ENCODE peak calls at places on chromosomes 3 and 15, in seven cellular contexts. A is ovary, I is HCT116, O is sigmoid colon, M is right lobe of liver, U is heart left ventricle, E is breast epithelium. L is an unnamed sample.

GRCh38 chr15:68354923-68355322 is 77.0 kb downstream of the ITGA11 start:
- DNase-seq in A (no peak), I (peak; percentile 64), O (no peak), M (no peak), U (no peak), E (no peak), L (no peak)

GRCh38 chr15:69826818-69827174 is 270.9 kb downstream of the TLE3 start:
- DNase-seq in A (no peak), I (no peak), O (no peak), M (no peak), U (no peak), E (no peak), L (no peak)

GRCh38 chr15:70556804-70557203 is 206.6 kb downstream of the UACA start:
- DNase-seq in A (no peak), I (no peak), O (no peak), M (no peak), U (no peak), E (peak; percentile 3), L (no peak)

GRCh38 chr3:50010959-50011358 is 71.0 kb downstream of the RBM6 start:
- DNase-seq in A (no peak), I (no peak), O (no peak), M (no peak), U (no peak), E (no peak), L (no peak)

GRCh38 chr3:12506201-12506600 is 21.9 kb downstream of the TSEN2 start:
- DNase-seq in A (no peak), I (no peak), O (no peak), M (no peak), U (no peak), E (no peak), L (no peak)

GRCh38 chr3:150662410-150663200 is 41.1 kb downstream of the ERICH6 start:
- DNase-seq in A (no peak), I (no peak), O (no peak), M (no peak), U (no peak), E (no peak), L (no peak)

GRCh38 chr3:18112976-18113766 is 312.0 kb downstream of the SATB1 start:
- DNase-seq in A (no peak), I (no peak), O (no peak), M (no peak), U (no peak), E (no peak), L (no peak)

GRCh38 chr3:46948830-46949671 is 27.5 kb downstream of the CCDC12 start:
- DNase-seq in A (no peak), I (no peak), O (peak; percentile 65), M (no peak), U (peak; percentile 80), E (no peak), L (no peak)

GRCh38 chr3:114857281-114857680 is 289.8 kb downstream of the ZBTB20 start:
- DNase-seq in A (no peak), I (no peak), O (no peak), M (no peak), U (no peak), E (no peak), L (no peak)

GRCh38 chr3:55544219-55544618 is 57.1 kb upstream of the WNT5A start:
- DNase-seq in A (no peak), I (no peak), O (no peak), M (no peak), U (no peak), E (no peak), L (no peak)

GRCh38 chr3:46380471-46381215 is 9.9 kb downstream of the CCR5 start:
- DNase-seq in A (no peak), I (no peak), O (no peak), M (no peak), U (no peak), E (peak; percentile 46), L (no peak)

GRCh38 chr3:36480916-36481648 is 100.8 kb downstream of the STAC start:
- DNase-seq in A (no peak), I (no peak), O (no peak), M (no peak), U (no peak), E (no peak), L (no peak)

GRCh38 chr3:169841171-169841570 is 28.5 kb upstream of the LRRC34 start:
- DNase-seq in A (no peak), I (no peak), O (no peak), M (no peak), U (no peak), E (no peak), L (no peak)

GRCh38 chr3:57627976-57628375 is 30.8 kb upstream of the ARF4 start:
- DNase-seq in A (no peak), I (no peak), O (no peak), M (no peak), U (no peak), E (no peak), L (no peak)

GRCh38 chr3:74531491-74531890 is 83.0 kb downstream of the CNTN3 start:
- DNase-seq in A (no peak), I (no peak), O (no peak), M (no peak), U (no peak), E (no peak), L (no peak)

GRCh38 chr15:101047301-101047781 is 128.2 kb downstream of the LRRK1 start:
- DNase-seq in A (peak; percentile 35), I (no peak), O (peak; percentile 43), M (no peak), U (no peak), E (no peak), L (peak; percentile 37)

GRCh38 chr15:34688699-34689098 is 66.1 kb downstream of the GJD2 start:
- DNase-seq in A (no peak), I (no peak), O (no peak), M (no peak), U (no peak), E (no peak), L (no peak)

GRCh38 chr3:150348500-150348899 is 59.6 kb upstream of the TSC22D2 start:
- DNase-seq in A (no peak), I (peak; percentile 71), O (peak; percentile 71), M (no peak), U (no peak), E (peak; percentile 46), L (no peak)

GRCh38 chr15:68599560-68600071 is 20.8 kb downstream of the CORO2B start:
- DNase-seq in A (peak; percentile 73), I (no peak), O (no peak), M (peak; percentile 15), U (no peak), E (no peak), L (peak; percentile 45)

GRCh38 chr3:53836084-53836872 is 9.9 kb downstream of the CHDH start:
- DNase-seq in A (no peak), I (no peak), O (peak; percentile 42), M (no peak), U (no peak), E (no peak), L (peak; percentile 4)

GRCh38 chr3:37770336-37770735 is 91.3 kb upstream of the CTDSPL start:
- DNase-seq in A (no peak), I (no peak), O (no peak), M (no peak), U (no peak), E (no peak), L (no peak)

GRCh38 chr3:37773925-37774324 is 87.8 kb upstream of the CTDSPL start:
- DNase-seq in A (no peak), I (no peak), O (no peak), M (no peak), U (no peak), E (no peak), L (no peak)

GRCh38 chr3:37773471-37773870 is 88.2 kb upstream of the CTDSPL start:
- DNase-seq in A (no peak), I (no peak), O (no peak), M (no peak), U (no peak), E (no peak), L (no peak)

GRCh38 chr3:37770938-37771918 is 90.5 kb upstream of the CTDSPL start:
- DNase-seq in A (peak; percentile 50), I (no peak), O (no peak), M (no peak), U (no peak), E (no peak), L (peak; percentile 92)

DNA sequence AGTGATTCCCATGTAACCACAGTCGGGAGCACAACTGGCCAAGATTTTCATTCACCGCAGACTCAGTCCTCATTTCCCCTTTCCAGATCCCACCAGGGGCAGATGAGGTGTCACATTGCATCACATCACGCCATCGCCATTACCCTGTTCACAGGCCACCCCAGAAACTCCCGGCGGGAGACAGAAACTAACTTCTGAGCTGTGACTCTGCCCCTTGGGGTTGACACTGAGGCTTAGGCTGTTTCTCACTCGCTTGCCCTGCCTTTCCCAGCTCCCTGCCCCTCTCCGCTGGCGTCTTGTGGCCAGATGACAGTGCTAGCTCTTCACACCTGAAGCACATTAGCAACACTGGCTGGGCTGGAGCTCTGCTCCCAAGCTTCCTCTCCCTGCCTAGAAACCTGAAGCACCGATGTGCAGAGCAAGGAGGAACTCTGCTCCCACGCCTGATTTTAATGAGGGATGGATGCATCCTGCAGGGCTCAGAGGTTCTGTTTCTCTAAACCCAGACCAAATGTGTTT is 88.8 kb upstream of the CTDSPL start:
- DNase-seq in A (no peak), I (no peak), O (no peak), M (no peak), U (no peak), E (no peak), L (no peak)
- H3K27ac ChIP-seq in A (no peak overlapping the region), I (no peak overlapping the region), O (no peak overlapping the region), M (no peak overlapping the region), U (peak overlapping the region; percentile 75), E (no peak overlapping the region), L (peak overlapping the region; percentile 88)

GRCh38 chr3:41961750-41962679 is at the start of gene ULK4:
- DNase-seq in A (peak; percentile 96), I (peak; percentile 99), O (peak; percentile 99), M (peak; percentile 99), U (peak; percentile 97), E (peak; percentile 95), L (peak; percentile 99)
- TF ChIP-seq POLR2A in A (peak; percentile 53), I (peak; percentile 41), O (peak; percentile 7), M (no peak), U (peak; percentile 60), E (no peak), L (no peak)

GRCh38 chr15:33091983-33092688 is 102.4 kb downstream of the FMN1 start:
- DNase-seq in A (peak; percentile 16), I (no peak), O (no peak), M (no peak), U (no peak), E (no peak), L (no peak)
- H3K27ac ChIP-seq in A (no peak overlapping the region), I (no peak overlapping the region), O (no peak overlapping the region), M (no peak overlapping the region), U (peak overlapping the region; percentile 11), E (no peak overlapping the region), L (no peak overlapping the region)

DNA sequence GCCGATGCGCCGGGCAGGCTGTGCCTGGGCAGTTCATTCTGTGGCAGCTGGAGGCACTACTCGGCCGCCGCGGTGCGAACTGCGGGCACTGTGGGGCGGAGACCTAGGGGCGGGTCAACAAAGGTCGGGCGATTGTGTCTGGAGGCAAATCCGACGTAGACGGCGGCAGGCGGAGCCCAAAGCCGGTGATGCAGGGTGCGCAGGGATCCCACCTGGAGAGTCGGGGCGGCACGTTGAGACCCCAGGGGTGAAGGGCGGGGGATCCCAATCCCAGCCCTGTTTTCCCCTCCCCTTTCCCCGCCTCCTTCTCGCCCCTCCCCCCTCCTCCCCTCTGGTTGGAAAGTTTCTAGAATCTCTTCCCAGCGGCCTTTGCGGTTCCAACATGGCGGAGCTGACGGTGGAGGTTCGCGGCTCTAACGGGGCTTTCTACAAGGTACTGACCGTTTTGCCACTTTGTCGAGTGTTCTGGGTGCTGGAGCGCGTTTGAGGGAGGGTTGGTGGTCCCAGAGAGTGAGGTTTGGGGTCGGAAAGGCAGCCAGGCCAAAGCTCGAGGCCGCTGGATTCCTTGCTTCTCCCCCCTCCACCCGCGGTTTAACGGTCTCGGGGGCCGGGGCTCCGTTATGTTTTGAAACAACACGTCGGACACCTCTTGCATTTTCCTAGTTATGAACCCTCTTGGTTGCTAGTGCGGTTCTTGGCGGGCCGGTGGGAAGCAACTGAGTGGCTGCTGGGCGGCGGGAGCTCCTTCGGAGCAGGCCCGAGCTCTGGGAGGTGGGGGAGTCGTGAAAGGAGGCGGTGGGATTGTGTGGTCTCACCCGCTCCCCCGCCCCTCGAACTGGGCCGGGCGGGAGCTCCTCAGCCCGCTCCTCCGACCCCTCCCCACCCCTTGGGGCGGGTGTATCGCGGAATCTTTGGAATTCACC is at the start of gene FXR1:
- DNase-seq in A (peak; percentile 90), I (peak; percentile 81), O (peak; percentile 91), M (peak; percentile 98), U (peak; percentile 94), E (peak; percentile 85), L (peak; percentile 94)
- TF ChIP-seq POLR2A in A (peak; percentile 55), I (peak; percentile 87), O (peak; percentile 73), M (peak; percentile 38), U (peak; percentile 65), E (peak; percentile 19), L (peak; percentile 63)